ENCODE peak calls at places on chromosome 2, in nine cellular contexts. One of them, this sample, is unnamed.

GRCh38 chr2:135667045-135667444 is 74.6 kb upstream of the UBXN4 start:
- DNase-seq in mammary epithelial cell: no peak
- DNase-seq in epithelial cell of esophagus: no peak
- DNase-seq in testis: no peak
- DNase-seq in fibroblast of mammary gland: no peak
- DNase-seq in BJ: no peak
- DNase-seq in cardiac fibroblast: peak
- DNase-seq in DND-41: no peak
- DNase-seq in adrenal gland: no peak
- DNase-seq in this sample: no peak

GRCh38 chr2:142082363-142082762 is 48.5 kb downstream of the LRP1B start:
- DNase-seq in mammary epithelial cell: no peak
- DNase-seq in fibroblast of mammary gland: no peak
- DNase-seq in epithelial cell of esophagus: no peak
- DNase-seq in cardiac fibroblast: no peak
- DNase-seq in DND-41: no peak
- DNase-seq in BJ: no peak
- DNase-seq in testis: no peak
- DNase-seq in adrenal gland: no peak
- DNase-seq in this sample: no peak

GRCh38 chr2:225573603-225574002 is 174.1 kb downstream of the NYAP2 start:
- DNase-seq in mammary epithelial cell: no peak
- DNase-seq in BJ: no peak
- DNase-seq in testis: no peak
- DNase-seq in adrenal gland: no peak
- DNase-seq in epithelial cell of esophagus: no peak
- DNase-seq in DND-41: no peak
- DNase-seq in cardiac fibroblast: no peak
- DNase-seq in fibroblast of mammary gland: no peak
- DNase-seq in this sample: no peak

GRCh38 chr2:103009861-103010260 is 248.0 kb downstream of the TMEM182 start:
- DNase-seq in fibroblast of mammary gland: no peak
- DNase-seq in epithelial cell of esophagus: peak
- DNase-seq in BJ: no peak
- DNase-seq in mammary epithelial cell: peak
- DNase-seq in cardiac fibroblast: no peak
- DNase-seq in DND-41: no peak
- DNase-seq in adrenal gland: no peak
- DNase-seq in testis: no peak
- DNase-seq in this sample: no peak

GRCh38 chr2:135875491-135876065 is 665 bp downstream of the MCM6 start:
- DNase-seq in mammary epithelial cell: peak
- DNase-seq in cardiac fibroblast: peak
- DNase-seq in adrenal gland: peak
- DNase-seq in epithelial cell of esophagus: peak
- DNase-seq in fibroblast of mammary gland: peak
- DNase-seq in BJ: no peak
- DNase-seq in DND-41: peak
- DNase-seq in testis: peak
- DNase-seq in this sample: peak

GRCh38 chr2:240295256-240296103 is 140.0 kb upstream of the GPC1 start:
- DNase-seq in DND-41: no peak
- DNase-seq in epithelial cell of esophagus: no peak
- DNase-seq in fibroblast of mammary gland: no peak
- DNase-seq in mammary epithelial cell: no peak
- DNase-seq in adrenal gland: no peak
- DNase-seq in testis: no peak
- DNase-seq in cardiac fibroblast: peak
- DNase-seq in BJ: no peak
- DNase-seq in this sample: no peak

GRCh38 chr2:212928681-212929080 is 222.7 kb downstream of the IKZF2 start:
- DNase-seq in epithelial cell of esophagus: peak
- DNase-seq in testis: no peak
- DNase-seq in BJ: peak
- DNase-seq in cardiac fibroblast: peak
- DNase-seq in adrenal gland: no peak
- DNase-seq in fibroblast of mammary gland: peak
- DNase-seq in DND-41: no peak
- DNase-seq in mammary epithelial cell: no peak
- DNase-seq in this sample: peak

GRCh38 chr2:231927566-231927890 is 1.3 kb upstream of the NPPC start:
- DNase-seq in adrenal gland: no peak
- DNase-seq in epithelial cell of esophagus: no peak
- DNase-seq in mammary epithelial cell: no peak
- DNase-seq in fibroblast of mammary gland: no peak
- DNase-seq in DND-41: no peak
- DNase-seq in testis: no peak
- DNase-seq in BJ: no peak
- DNase-seq in cardiac fibroblast: no peak
- DNase-seq in this sample: no peak

GRCh38 chr2:241309684-241310117 is 5.8 kb downstream of the HDLBP start:
- DNase-seq in DND-41: peak
- DNase-seq in testis: no peak
- DNase-seq in fibroblast of mammary gland: peak
- DNase-seq in cardiac fibroblast: peak
- DNase-seq in mammary epithelial cell: peak
- DNase-seq in BJ: no peak
- DNase-seq in adrenal gland: no peak
- DNase-seq in epithelial cell of esophagus: peak
- DNase-seq in this sample: no peak

GRCh38 chr2:172283476-172283875 is 143.9 kb upstream of the ITGA6 start:
- DNase-seq in adrenal gland: no peak
- DNase-seq in mammary epithelial cell: no peak
- DNase-seq in DND-41: no peak
- DNase-seq in testis: no peak
- DNase-seq in cardiac fibroblast: no peak
- DNase-seq in epithelial cell of esophagus: no peak
- DNase-seq in fibroblast of mammary gland: no peak
- DNase-seq in BJ: no peak
- DNase-seq in this sample: no peak

GRCh38 chr2:197307933-197308521 is 2.6 kb downstream of the ANKRD44 start:
- DNase-seq in testis: no peak
- DNase-seq in cardiac fibroblast: no peak
- DNase-seq in DND-41: peak
- DNase-seq in adrenal gland: no peak
- DNase-seq in epithelial cell of esophagus: no peak
- DNase-seq in fibroblast of mammary gland: no peak
- DNase-seq in mammary epithelial cell: no peak
- DNase-seq in BJ: no peak
- DNase-seq in this sample: no peak

GRCh38 chr2:140307532-140307931 is 1527.3 kb upstream of the NXPH2 start:
- DNase-seq in testis: no peak
- DNase-seq in DND-41: no peak
- DNase-seq in mammary epithelial cell: no peak
- DNase-seq in adrenal gland: no peak
- DNase-seq in fibroblast of mammary gland: no peak
- DNase-seq in epithelial cell of esophagus: no peak
- DNase-seq in BJ: no peak
- DNase-seq in cardiac fibroblast: no peak
- DNase-seq in this sample: no peak

GRCh38 chr2:79832540-79833234 is 319.8 kb downstream of the CTNNA2 start:
- DNase-seq in epithelial cell of esophagus: peak
- DNase-seq in DND-41: no peak
- DNase-seq in testis: no peak
- DNase-seq in fibroblast of mammary gland: no peak
- DNase-seq in mammary epithelial cell: no peak
- DNase-seq in adrenal gland: no peak
- DNase-seq in BJ: no peak
- DNase-seq in cardiac fibroblast: no peak
- DNase-seq in this sample: no peak

GRCh38 chr2:122251153-122251552 is 495.7 kb downstream of the TSN start:
- DNase-seq in mammary epithelial cell: peak
- DNase-seq in fibroblast of mammary gland: peak
- DNase-seq in BJ: no peak
- DNase-seq in testis: no peak
- DNase-seq in epithelial cell of esophagus: no peak
- DNase-seq in cardiac fibroblast: peak
- DNase-seq in adrenal gland: no peak
- DNase-seq in DND-41: no peak
- DNase-seq in this sample: no peak

GRCh38 chr2:96527990-96528679 is 8.4 kb upstream of the ARID5A start:
- DNase-seq in mammary epithelial cell: no peak
- DNase-seq in fibroblast of mammary gland: peak
- DNase-seq in DND-41: peak
- DNase-seq in BJ: no peak
- DNase-seq in epithelial cell of esophagus: no peak
- DNase-seq in testis: peak
- DNase-seq in cardiac fibroblast: peak
- DNase-seq in adrenal gland: peak
- DNase-seq in this sample: no peak
- H3K4me3 ChIP-seq in mammary epithelial cell: no peak
- H3K4me3 ChIP-seq in fibroblast of mammary gland: peak
- H3K4me3 ChIP-seq in DND-41: no peak
- H3K4me3 ChIP-seq in BJ: peak
- H3K4me3 ChIP-seq in epithelial cell of esophagus: peak
- H3K4me3 ChIP-seq in testis: peak
- H3K4me3 ChIP-seq in cardiac fibroblast: peak
- H3K4me3 ChIP-seq in adrenal gland: peak
- H3K4me3 ChIP-seq in this sample: peak

GRCh38 chr2:10045561-10046355 is 2.4 kb downstream of the KLF11 start:
- DNase-seq in BJ: no peak
- DNase-seq in testis: no peak
- DNase-seq in epithelial cell of esophagus: no peak
- DNase-seq in mammary epithelial cell: no peak
- DNase-seq in fibroblast of mammary gland: no peak
- DNase-seq in adrenal gland: peak
- DNase-seq in DND-41: no peak
- DNase-seq in cardiac fibroblast: no peak
- DNase-seq in this sample: no peak

GRCh38 chr2:10047616-10048500 is 4.5 kb downstream of the KLF11 start:
- DNase-seq in adrenal gland: no peak
- DNase-seq in BJ: no peak
- DNase-seq in mammary epithelial cell: no peak
- DNase-seq in fibroblast of mammary gland: no peak
- DNase-seq in epithelial cell of esophagus: no peak
- DNase-seq in DND-41: no peak
- DNase-seq in testis: no peak
- DNase-seq in cardiac fibroblast: no peak
- DNase-seq in this sample: no peak

GRCh38 chr2:10046899-10047298 is 3.5 kb downstream of the KLF11 start:
- DNase-seq in BJ: no peak
- DNase-seq in epithelial cell of esophagus: no peak
- DNase-seq in adrenal gland: no peak
- DNase-seq in mammary epithelial cell: no peak
- DNase-seq in DND-41: no peak
- DNase-seq in fibroblast of mammary gland: no peak
- DNase-seq in testis: no peak
- DNase-seq in cardiac fibroblast: no peak
- DNase-seq in this sample: no peak

GRCh38 chr2:10052216-10052615 is 8.9 kb downstream of the KLF11 start:
- DNase-seq in testis: no peak
- DNase-seq in mammary epithelial cell: no peak
- DNase-seq in cardiac fibroblast: no peak
- DNase-seq in adrenal gland: no peak
- DNase-seq in fibroblast of mammary gland: no peak
- DNase-seq in BJ: no peak
- DNase-seq in DND-41: no peak
- DNase-seq in epithelial cell of esophagus: no peak
- DNase-seq in this sample: no peak

DNA sequence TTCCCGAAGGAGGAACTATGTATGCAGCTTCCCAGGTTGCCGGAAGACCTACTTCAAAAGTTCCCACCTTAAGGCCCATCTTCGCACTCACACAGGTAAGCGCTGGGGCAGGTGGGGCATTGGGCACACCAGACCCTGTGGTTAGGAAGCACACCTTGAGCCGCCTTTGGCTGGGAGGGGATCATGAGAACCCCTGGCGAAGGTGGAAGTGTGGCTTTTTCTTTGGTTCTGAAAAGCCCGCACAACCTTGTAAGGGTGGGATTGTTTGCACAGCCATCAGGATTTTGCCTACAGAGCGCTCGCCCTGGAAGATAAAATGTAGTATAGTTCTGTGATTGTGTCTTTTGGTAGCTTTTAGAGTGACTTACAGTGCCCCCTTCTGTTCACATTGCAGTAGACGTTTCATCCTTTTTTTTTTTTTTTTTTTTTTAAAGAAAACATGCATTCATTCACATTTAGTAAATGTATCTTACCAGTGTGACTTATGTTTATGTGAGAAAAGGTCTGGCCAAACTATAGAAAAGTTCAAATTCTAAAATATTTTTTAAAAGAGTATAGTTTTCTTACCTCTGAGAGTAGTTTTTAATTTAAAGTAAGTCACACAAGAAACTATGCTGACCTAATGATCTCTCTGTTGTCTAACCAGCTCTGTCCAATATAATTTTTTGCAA is 5.3 kb downstream of the KLF11 start:
- DNase-seq in DND-41: no peak
- DNase-seq in epithelial cell of esophagus: peak
- DNase-seq in cardiac fibroblast: peak
- DNase-seq in fibroblast of mammary gland: peak
- DNase-seq in BJ: no peak
- DNase-seq in testis: no peak
- DNase-seq in adrenal gland: no peak
- DNase-seq in mammary epithelial cell: peak
- DNase-seq in this sample: peak
- TF ChIP-seq CTCF in DND-41: peak
- TF ChIP-seq CTCF in epithelial cell of esophagus: peak
- TF ChIP-seq CTCF in cardiac fibroblast: peak
- TF ChIP-seq CTCF in fibroblast of mammary gland: peak
- TF ChIP-seq CTCF in BJ: peak
- TF ChIP-seq CTCF in testis: peak
- TF ChIP-seq CTCF in adrenal gland: peak
- TF ChIP-seq CTCF in mammary epithelial cell: peak
- TF ChIP-seq CTCF in this sample: peak

DNA sequence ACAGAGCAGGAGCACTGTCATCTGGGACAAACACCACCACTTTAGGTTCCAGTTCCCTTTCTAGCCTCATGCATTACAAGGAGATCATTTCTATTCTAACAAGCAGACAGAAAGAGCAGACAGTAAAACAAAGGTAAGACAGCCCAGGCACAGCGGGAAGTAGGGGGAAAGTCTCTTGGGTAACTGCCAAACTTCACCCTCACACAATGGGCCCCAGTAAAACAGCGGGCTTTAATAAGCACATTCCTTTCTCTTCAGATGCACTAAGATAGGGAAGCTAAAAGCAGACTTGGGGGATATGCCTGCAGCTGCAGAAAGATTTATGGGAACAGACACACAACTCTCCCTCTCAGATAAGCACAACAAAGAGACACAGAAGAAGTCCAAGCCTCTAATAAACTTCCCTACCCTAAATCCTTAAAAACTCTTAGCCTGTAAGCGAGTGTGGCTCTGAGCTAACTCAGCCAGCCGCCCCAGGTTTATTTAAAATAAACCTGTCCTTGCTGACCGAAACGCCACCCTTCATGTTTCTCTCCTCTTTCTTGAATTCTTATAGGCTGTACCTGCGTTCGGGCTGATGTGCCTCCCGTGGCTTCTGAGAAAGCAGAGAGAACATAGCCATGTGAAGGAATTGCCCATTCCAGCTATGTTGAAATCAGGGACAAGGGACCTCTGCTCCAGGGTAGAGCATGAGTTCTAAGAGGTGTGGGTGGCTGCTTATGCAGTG is 726.8 kb upstream of the DDX18 start:
- DNase-seq in epithelial cell of esophagus: no peak
- DNase-seq in fibroblast of mammary gland: no peak
- DNase-seq in DND-41: no peak
- DNase-seq in cardiac fibroblast: no peak
- DNase-seq in mammary epithelial cell: no peak
- DNase-seq in testis: no peak
- DNase-seq in BJ: no peak
- DNase-seq in adrenal gland: no peak
- DNase-seq in this sample: no peak
- H3K4me3 ChIP-seq in epithelial cell of esophagus: no peak
- H3K4me3 ChIP-seq in fibroblast of mammary gland: no peak
- H3K4me3 ChIP-seq in DND-41: no peak
- H3K4me3 ChIP-seq in cardiac fibroblast: no peak
- H3K4me3 ChIP-seq in mammary epithelial cell: no peak
- H3K4me3 ChIP-seq in testis: no peak
- H3K4me3 ChIP-seq in BJ: no peak
- H3K4me3 ChIP-seq in adrenal gland: no peak
- H3K4me3 ChIP-seq in this sample: no peak

GRCh38 chr2:46056541-46056940 is 240.7 kb upstream of the EPAS1 start:
- DNase-seq in BJ: no peak
- DNase-seq in testis: no peak
- DNase-seq in fibroblast of mammary gland: no peak
- DNase-seq in DND-41: no peak
- DNase-seq in epithelial cell of esophagus: no peak
- DNase-seq in cardiac fibroblast: no peak
- DNase-seq in adrenal gland: no peak
- DNase-seq in mammary epithelial cell: no peak
- DNase-seq in this sample: no peak
- TF ChIP-seq CTCF in BJ: peak
- TF ChIP-seq CTCF in testis: no peak
- TF ChIP-seq CTCF in fibroblast of mammary gland: no peak
- TF ChIP-seq CTCF in DND-41: no peak
- TF ChIP-seq CTCF in epithelial cell of esophagus: no peak
- TF ChIP-seq CTCF in cardiac fibroblast: no peak
- TF ChIP-seq CTCF in adrenal gland: no peak
- TF ChIP-seq CTCF in mammary epithelial cell: no peak
- TF ChIP-seq CTCF in this sample: no peak